ENCODE peak calls at places on chromosome 9, in four cellular contexts. H, Y, L and G are unnamed samples.

GRCh38 chr9:14170973-14171596 is 142.9 kb downstream of the NFIB start:
- DNase-seq in Y (no peak), L (no peak), H (no peak), G (no peak)

GRCh38 chr9:98231770-98232478 is 23.5 kb downstream of the TBC1D2 start:
- DNase-seq in Y (no peak), H (no peak), L (no peak), G (no peak)

GRCh38 chr9:106921341-106921899 is 58.5 kb downstream of the ZNF462 start:
- DNase-seq in H (peak; percentile 8), Y (no peak), L (peak; percentile 22), G (peak; percentile 56)

GRCh38 chr9:37938121-37938906 is 34.4 kb upstream of the SLC25A51 start:
- DNase-seq in L (peak; percentile 27), H (no peak), Y (no peak), G (peak; percentile 28)

GRCh38 chr9:248278-248961 is 33.8 kb downstream of the DOCK8 start:
- DNase-seq in L (no peak), Y (no peak), H (no peak), G (no peak)

GRCh38 chr9:131216806-131217205 is 59.5 kb downstream of the FAM78A start:
- DNase-seq in L (no peak), H (no peak), Y (no peak), G (no peak)

GRCh38 chr9:86766912-86767311 is 180.4 kb downstream of the GAS1 start:
- DNase-seq in L (no peak), H (peak; percentile 13), Y (no peak), G (peak; percentile 20)

GRCh38 chr9:126117158-126117425 is 209.5 kb upstream of the MVB12B start:
- DNase-seq in L (no peak), H (no peak), Y (no peak), G (no peak)

GRCh38 chr9:132584616-132585560 is 2.5 kb downstream of the BARHL1 start:
- DNase-seq in H (no peak), Y (no peak), L (no peak), G (no peak)

GRCh38 chr9:83304686-83305085 is 233.5 kb downstream of the FRMD3 start:
- DNase-seq in H (no peak), Y (no peak), L (no peak), G (no peak)

GRCh38 chr9:105114318-105114717 is 130.1 kb upstream of the SLC44A1 start:
- DNase-seq in L (no peak), H (no peak), Y (no peak), G (no peak)

GRCh38 chr9:127446720-127447415 is 4.3 kb downstream of the RPL12 start:
- DNase-seq in H (no peak), Y (no peak), L (no peak), G (no peak)

GRCh38 chr9:28051559-28051958 is 478.3 kb upstream of the C9orf72 start:
- DNase-seq in Y (no peak), H (no peak), L (no peak), G (no peak)

GRCh38 chr9:106700676-106701075 is 162.3 kb upstream of the ZNF462 start:
- DNase-seq in H (no peak), L (no peak), Y (no peak), G (no peak)

GRCh38 chr9:23648651-23649050 is 177.4 kb downstream of the ELAVL2 start:
- DNase-seq in H (no peak), L (no peak), Y (no peak), G (no peak)

GRCh38 chr9:115008536-115008935 is 78.1 kb upstream of the TNFSF8 start:
- DNase-seq in Y (no peak), L (no peak), H (no peak), G (no peak)

GRCh38 chr9:90727498-90727897 is 74.1 kb upstream of the SYK start:
- DNase-seq in L (no peak), H (no peak), Y (no peak), G (no peak)

GRCh38 chr9:104686081-104686480 is 8.2 kb upstream of the OR13D1 start:
- DNase-seq in L (no peak), Y (no peak), H (no peak), G (no peak)

DNA sequence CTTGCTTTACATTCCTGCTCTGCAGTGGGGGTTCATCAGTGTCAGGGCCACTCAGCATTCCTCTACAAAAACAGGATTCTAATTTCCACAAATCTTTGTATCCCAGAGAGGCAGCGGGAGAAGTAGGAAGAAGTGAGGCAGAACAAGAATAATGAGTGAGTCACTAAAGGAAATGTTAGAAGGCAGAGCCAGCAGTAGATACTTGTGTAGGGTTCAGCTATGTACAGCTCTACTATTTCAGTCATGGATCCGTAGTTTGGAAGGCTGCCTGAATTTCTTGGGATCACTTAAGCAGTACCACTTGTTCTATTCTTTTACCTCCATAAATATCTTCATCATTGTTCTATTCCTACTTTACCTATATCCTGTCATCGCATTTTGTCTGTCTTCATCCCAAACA is 246.3 kb upstream of the TLE4 start:
- DNase-seq in Y (no peak), L (no peak), H (no peak), G (no peak)
- TF ChIP-seq FOXK2 in Y (no peak), L (no peak), H (no peak), G (no peak)

GRCh38 chr9:73162987-73163763 is 11.5 kb downstream of the ANXA1 start:
- DNase-seq in H (no peak), Y (no peak), L (no peak), G (no peak)
- TF ChIP-seq FOXK2 in H (no peak), Y (no peak), L (no peak), G (no peak)

DNA sequence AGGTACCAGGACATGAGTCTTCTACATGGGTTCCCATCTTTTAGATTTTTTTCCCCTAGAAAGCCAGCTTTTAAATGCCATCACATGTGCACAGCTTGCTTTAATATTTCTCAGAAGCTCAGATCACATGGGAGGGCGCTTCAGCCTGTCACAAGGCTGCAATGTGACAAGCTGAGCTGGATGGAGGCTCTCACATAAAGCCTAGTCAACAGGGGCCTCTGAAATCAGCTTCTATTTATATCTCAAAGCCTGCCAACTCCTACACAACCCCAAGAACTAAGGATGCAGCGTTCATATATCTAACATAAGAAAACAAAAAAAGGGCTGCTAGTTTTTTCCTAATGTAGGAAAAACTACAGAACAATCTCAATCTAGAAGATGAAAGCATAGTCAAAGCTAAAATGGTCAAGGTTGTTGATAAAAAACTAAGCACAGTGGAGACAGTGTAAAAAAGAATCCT is 2.3 kb downstream of the ZFAND5 start:
- DNase-seq in H (peak; percentile 75), Y (peak; percentile 41), L (peak; percentile 37), G (peak; percentile 41)
- TF ChIP-seq FOXK2 in H (no peak), Y (no peak), L (peak; percentile 59), G (no peak)

GRCh38 chr9:112836394-112836793 is 54.3 kb downstream of the SLC46A2 start:
- DNase-seq in L (no peak), H (peak; percentile 75), Y (no peak), G (no peak)

GRCh38 chr9:112831969-112832368 is 58.7 kb downstream of the SLC46A2 start:
- DNase-seq in H (no peak), Y (no peak), L (no peak), G (no peak)

GRCh38 chr9:112833081-112833480 is 57.6 kb downstream of the SLC46A2 start:
- DNase-seq in H (no peak), Y (no peak), L (no peak), G (no peak)

GRCh38 chr9:112831281-112831851 is 59.3 kb downstream of the SLC46A2 start:
- DNase-seq in Y (no peak), L (no peak), H (no peak), G (no peak)
- TF ChIP-seq FOXK2 in Y (no peak), L (no peak), H (no peak), G (no peak)

GRCh38 chr9:75090579-75090978 is 2.3 kb downstream of the OSTF1 start:
- DNase-seq in Y (no peak), H (no peak), L (no peak), G (no peak)
- TF ChIP-seq FOXK2 in Y (no peak), H (no peak), L (no peak), G (no peak)

GRCh38 chr9:137384116-137384756 is 38.7 kb downstream of the EXD3 start:
- DNase-seq in Y (no peak), L (no peak), H (no peak), G (no peak)

GRCh38 chr9:137382444-137382727 is 40.6 kb downstream of the EXD3 start:
- DNase-seq in L (no peak), Y (no peak), H (no peak), G (no peak)

GRCh38 chr9:137382728-137383452 is 40.1 kb downstream of the EXD3 start:
- DNase-seq in H (no peak), Y (no peak), L (peak; percentile 71), G (no peak)

GRCh38 chr9:137385061-137385655 is 37.8 kb downstream of the EXD3 start:
- DNase-seq in Y (no peak), L (no peak), H (no peak), G (no peak)

DNA sequence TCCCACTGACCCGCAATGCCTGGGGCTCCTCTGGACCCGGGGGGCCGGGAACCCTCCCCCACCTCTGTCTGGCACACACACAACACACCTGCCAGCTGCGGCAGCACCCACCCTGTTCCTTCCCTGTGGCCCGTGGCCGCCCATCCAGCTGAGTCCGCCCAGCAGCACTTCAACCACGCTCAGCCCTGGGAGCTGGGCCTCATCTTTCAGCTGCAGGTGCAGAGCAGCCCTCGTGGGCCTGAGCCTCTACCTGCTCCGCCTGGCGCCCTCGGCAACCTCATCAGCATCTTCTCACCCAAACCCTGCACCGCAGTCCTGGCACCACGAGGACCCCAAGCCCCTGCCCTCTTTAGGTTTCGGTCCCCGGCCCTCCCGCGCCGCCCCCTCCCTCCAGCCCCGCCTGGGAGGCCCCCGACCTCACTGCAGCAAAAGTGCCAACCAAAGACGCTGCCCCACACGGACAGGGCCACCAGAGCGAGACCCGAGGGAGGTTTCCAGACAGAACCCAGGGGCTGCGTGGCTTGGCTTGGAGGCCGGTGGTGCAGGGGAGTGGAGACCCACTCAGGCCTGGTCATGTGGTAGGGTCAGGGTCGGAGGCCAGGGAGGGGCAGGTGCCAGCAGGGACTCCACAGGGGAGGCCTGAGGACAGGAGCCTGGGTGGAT is 39.4 kb downstream of the EXD3 start:
- DNase-seq in Y (no peak), L (no peak), H (no peak), G (no peak)
- TF ChIP-seq FOXK2 in Y (no peak), L (no peak), H (no peak), G (no peak)

GRCh38 chr9:6198251-6198650 is 17.4 kb upstream of the IL33 start:
- DNase-seq in H (no peak), L (no peak), Y (no peak), G (no peak)

GRCh38 chr9:6195714-6196360 is 19.8 kb upstream of the IL33 start:
- DNase-seq in H (no peak), Y (no peak), L (no peak), G (no peak)

GRCh38 chr9:6199596-6199995 is 16.0 kb upstream of the IL33 start:
- DNase-seq in L (no peak), Y (no peak), H (no peak), G (no peak)

GRCh38 chr9:6194934-6195333 is 20.7 kb upstream of the IL33 start:
- DNase-seq in L (no peak), Y (no peak), H (peak; percentile 3), G (no peak)

DNA sequence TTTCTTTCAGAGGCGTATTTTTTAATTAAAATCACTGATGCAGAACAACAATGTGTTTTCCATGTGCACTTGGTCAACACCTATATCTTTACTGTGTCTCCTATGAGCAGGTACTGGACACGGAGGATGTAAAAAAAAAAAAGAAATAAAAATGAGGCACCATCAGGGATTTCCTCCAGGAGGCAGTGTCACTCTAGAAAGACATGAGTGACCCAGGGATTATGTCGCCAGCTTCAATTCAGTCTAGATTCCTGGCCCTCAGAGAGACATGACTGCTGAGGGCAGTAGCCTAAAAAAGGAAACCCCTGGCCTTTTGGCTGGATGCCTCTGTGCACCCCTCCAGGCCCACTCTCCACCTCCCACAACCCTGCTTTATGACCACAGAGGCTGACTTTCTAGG is 18.3 kb upstream of the IL33 start:
- DNase-seq in Y (no peak), H (peak; percentile 31), L (peak; percentile 14), G (peak; percentile 28)
- TF ChIP-seq FOXK2 in Y (no peak), H (no peak), L (no peak), G (no peak)

GRCh38 chr9:135065151-135065550 is 22.3 kb upstream of the OLFM1 start:
- DNase-seq in Y (no peak), H (no peak), L (no peak), G (no peak)
- TF ChIP-seq FOXK2 in Y (no peak), H (no peak), L (no peak), G (no peak)